ENCODE peak calls at places on chromosome 12, in ten cellular contexts. One of them, this sample, is unnamed.

GRCh38 chr12:111446631-111447570 is 41.2 kb downstream of the SH2B3 start:
- DNase-seq in A549: no peak
- DNase-seq in mammary epithelial cell: no peak
- DNase-seq in PC-3: no peak
- DNase-seq in upper lobe of left lung: no peak
- DNase-seq in hepatocyte: no peak
- DNase-seq in tibial artery: peak; percentile 61
- DNase-seq in CD8-positive, alpha-beta memory T cell: no peak
- DNase-seq in osteoblast: peak; percentile 25
- DNase-seq in ovary: no peak
- DNase-seq in this sample: no peak

GRCh38 chr12:47189753-47190152 is 110.0 kb upstream of the AMIGO2 start:
- DNase-seq in osteoblast: no peak
- DNase-seq in CD8-positive, alpha-beta memory T cell: no peak
- DNase-seq in upper lobe of left lung: no peak
- DNase-seq in A549: no peak
- DNase-seq in tibial artery: no peak
- DNase-seq in mammary epithelial cell: no peak
- DNase-seq in ovary: peak; percentile 59
- DNase-seq in hepatocyte: no peak
- DNase-seq in PC-3: no peak
- DNase-seq in this sample: no peak

GRCh38 chr12:99390707-99391106 is 256.8 kb upstream of the GARIN6 start:
- DNase-seq in A549: peak; percentile 6
- DNase-seq in mammary epithelial cell: no peak
- DNase-seq in upper lobe of left lung: no peak
- DNase-seq in hepatocyte: no peak
- DNase-seq in ovary: no peak
- DNase-seq in PC-3: peak; percentile 56
- DNase-seq in tibial artery: no peak
- DNase-seq in osteoblast: no peak
- DNase-seq in CD8-positive, alpha-beta memory T cell: no peak
- DNase-seq in this sample: no peak

GRCh38 chr12:4290011-4290790 is 16.6 kb downstream of the CCND2 start:
- DNase-seq in CD8-positive, alpha-beta memory T cell: no peak
- DNase-seq in mammary epithelial cell: no peak
- DNase-seq in osteoblast: no peak
- DNase-seq in ovary: no peak
- DNase-seq in hepatocyte: no peak
- DNase-seq in upper lobe of left lung: no peak
- DNase-seq in PC-3: no peak
- DNase-seq in tibial artery: peak; percentile 43
- DNase-seq in A549: no peak
- DNase-seq in this sample: no peak

GRCh38 chr12:55718020-55718419 is 2.2 kb upstream of the RDH5 start:
- DNase-seq in CD8-positive, alpha-beta memory T cell: no peak
- DNase-seq in ovary: no peak
- DNase-seq in PC-3: no peak
- DNase-seq in hepatocyte: no peak
- DNase-seq in mammary epithelial cell: no peak
- DNase-seq in upper lobe of left lung: no peak
- DNase-seq in A549: no peak
- DNase-seq in tibial artery: no peak
- DNase-seq in osteoblast: peak; percentile 78
- DNase-seq in this sample: no peak

GRCh38 chr12:113149361-113150150 is at the start of gene CFAP73:
- DNase-seq in CD8-positive, alpha-beta memory T cell: no peak
- DNase-seq in mammary epithelial cell: peak; percentile 78
- DNase-seq in PC-3: peak; percentile 56
- DNase-seq in hepatocyte: peak; percentile 91
- DNase-seq in upper lobe of left lung: peak; percentile 51
- DNase-seq in ovary: peak; percentile 66
- DNase-seq in A549: peak; percentile 82
- DNase-seq in tibial artery: no peak
- DNase-seq in osteoblast: peak; percentile 96
- DNase-seq in this sample: peak; percentile 63

GRCh38 chr12:22529281-22530060 is 14.9 kb downstream of the C2CD5 start:
- DNase-seq in PC-3: peak; percentile 55
- DNase-seq in mammary epithelial cell: peak; percentile 51
- DNase-seq in osteoblast: no peak
- DNase-seq in A549: peak; percentile 19
- DNase-seq in upper lobe of left lung: no peak
- DNase-seq in hepatocyte: peak; percentile 47
- DNase-seq in CD8-positive, alpha-beta memory T cell: no peak
- DNase-seq in ovary: no peak
- DNase-seq in tibial artery: no peak
- DNase-seq in this sample: no peak

GRCh38 chr12:6084261-6084968 is 40.1 kb downstream of the VWF start:
- DNase-seq in CD8-positive, alpha-beta memory T cell: no peak
- DNase-seq in mammary epithelial cell: peak; percentile 64
- DNase-seq in upper lobe of left lung: peak; percentile 28
- DNase-seq in A549: peak; percentile 46
- DNase-seq in tibial artery: peak; percentile 48
- DNase-seq in ovary: no peak
- DNase-seq in osteoblast: peak; percentile 76
- DNase-seq in PC-3: peak; percentile 86
- DNase-seq in hepatocyte: peak; percentile 81
- DNase-seq in this sample: no peak

DNA sequence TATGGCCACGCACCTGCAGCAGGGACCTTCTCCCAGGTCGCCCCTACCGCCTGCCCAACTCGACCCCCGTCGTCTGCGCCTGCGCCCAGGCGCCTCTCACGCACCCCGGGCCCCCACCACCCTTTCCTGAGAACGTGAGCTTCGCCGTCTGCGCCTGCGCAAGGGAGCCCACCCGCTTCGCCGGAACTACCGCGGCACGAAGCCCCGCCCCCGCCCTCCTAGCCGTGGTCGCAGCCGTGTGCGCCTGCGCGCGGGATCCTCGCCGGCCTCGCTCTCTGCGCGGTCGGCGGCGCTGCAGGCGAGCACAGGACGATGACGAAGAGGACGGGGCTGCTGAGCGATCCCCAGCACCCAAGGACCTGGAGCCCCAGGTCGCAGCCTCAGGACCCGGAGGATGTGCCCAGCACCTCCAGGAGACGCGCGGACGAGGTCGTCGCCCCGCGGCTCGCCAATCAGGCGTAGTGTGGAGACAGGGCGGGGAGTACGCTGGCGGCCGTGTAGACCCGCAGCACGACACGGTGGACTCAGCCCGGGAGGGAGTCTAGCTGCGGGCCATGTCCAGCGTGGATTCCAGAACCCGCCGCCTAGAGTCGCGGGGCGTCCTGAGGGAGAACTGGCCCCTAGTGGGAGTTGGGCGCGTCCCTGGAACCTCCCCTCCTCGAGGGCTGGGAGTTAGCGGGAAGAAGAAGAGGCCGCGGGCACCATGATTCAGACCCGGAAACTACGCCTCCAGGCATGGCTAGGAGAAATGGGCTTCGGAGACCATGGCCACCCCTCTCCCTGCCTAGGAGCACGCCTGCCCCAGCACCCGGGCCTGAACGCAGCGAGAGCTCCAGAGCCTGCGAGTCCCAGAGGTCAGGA is 1120.8 kb upstream of the TMEM132C start:
- DNase-seq in mammary epithelial cell: peak; percentile 46
- DNase-seq in ovary: peak; percentile 90
- DNase-seq in upper lobe of left lung: peak; percentile 55
- DNase-seq in osteoblast: peak; percentile 97
- DNase-seq in PC-3: no peak
- DNase-seq in A549: peak; percentile 68
- DNase-seq in tibial artery: no peak
- DNase-seq in CD8-positive, alpha-beta memory T cell: no peak
- DNase-seq in hepatocyte: no peak
- DNase-seq in this sample: peak; percentile 84
- H3K27ac ChIP-seq in mammary epithelial cell: peak overlapping the region; percentile 35
- H3K27ac ChIP-seq in ovary: no peak overlapping the region
- H3K27ac ChIP-seq in upper lobe of left lung: peak overlapping the region; percentile 80
- H3K27ac ChIP-seq in osteoblast: peak overlapping the region; percentile 77
- H3K27ac ChIP-seq in PC-3: no peak overlapping the region
- H3K27ac ChIP-seq in A549: peak overlapping the region; percentile 93
- H3K27ac ChIP-seq in tibial artery: no peak overlapping the region
- H3K27ac ChIP-seq in CD8-positive, alpha-beta memory T cell: peak overlapping the region; percentile 67
- H3K27ac ChIP-seq in hepatocyte: no peak overlapping the region
- H3K27ac ChIP-seq in this sample: peak overlapping the region; percentile 79

GRCh38 chr12:20150835-20151234 is 217.5 kb upstream of the PDE3A start:
- DNase-seq in hepatocyte: no peak
- DNase-seq in PC-3: peak; percentile 11
- DNase-seq in mammary epithelial cell: no peak
- DNase-seq in ovary: no peak
- DNase-seq in osteoblast: no peak
- DNase-seq in upper lobe of left lung: peak; percentile 20
- DNase-seq in A549: no peak
- DNase-seq in CD8-positive, alpha-beta memory T cell: no peak
- DNase-seq in tibial artery: no peak
- DNase-seq in this sample: no peak

GRCh38 chr12:20154060-20154459 is 214.3 kb upstream of the PDE3A start:
- DNase-seq in CD8-positive, alpha-beta memory T cell: no peak
- DNase-seq in A549: no peak
- DNase-seq in osteoblast: no peak
- DNase-seq in tibial artery: no peak
- DNase-seq in PC-3: no peak
- DNase-seq in upper lobe of left lung: no peak
- DNase-seq in mammary epithelial cell: no peak
- DNase-seq in hepatocyte: no peak
- DNase-seq in ovary: no peak
- DNase-seq in this sample: no peak

GRCh38 chr12:20144341-20144740 is 224.0 kb upstream of the PDE3A start:
- DNase-seq in upper lobe of left lung: no peak
- DNase-seq in mammary epithelial cell: no peak
- DNase-seq in osteoblast: no peak
- DNase-seq in tibial artery: no peak
- DNase-seq in CD8-positive, alpha-beta memory T cell: no peak
- DNase-seq in ovary: no peak
- DNase-seq in A549: no peak
- DNase-seq in hepatocyte: no peak
- DNase-seq in PC-3: no peak
- DNase-seq in this sample: no peak

GRCh38 chr12:20142956-20143355 is 225.4 kb upstream of the PDE3A start:
- DNase-seq in osteoblast: no peak
- DNase-seq in tibial artery: no peak
- DNase-seq in CD8-positive, alpha-beta memory T cell: no peak
- DNase-seq in mammary epithelial cell: no peak
- DNase-seq in ovary: no peak
- DNase-seq in hepatocyte: peak; percentile 17
- DNase-seq in upper lobe of left lung: no peak
- DNase-seq in PC-3: no peak
- DNase-seq in A549: no peak
- DNase-seq in this sample: no peak

DNA sequence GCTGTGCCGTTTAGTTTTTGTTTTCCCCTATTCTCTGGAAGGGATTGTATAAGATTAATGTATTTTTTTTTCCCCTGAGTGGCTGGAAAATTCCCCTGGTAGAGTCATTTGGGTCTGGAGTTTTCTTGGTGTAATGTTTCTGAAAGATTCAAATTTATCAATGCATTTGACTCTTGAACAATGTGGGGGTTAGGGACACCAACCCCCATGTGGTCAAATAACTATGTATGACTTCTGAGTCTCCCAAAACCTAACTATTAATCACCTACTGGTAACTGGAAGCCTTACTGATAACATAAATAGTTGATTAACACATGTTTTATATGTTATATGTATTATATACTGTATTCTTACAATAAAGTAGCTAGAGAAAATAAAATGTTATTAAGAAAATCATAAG is 220.1 kb upstream of the PDE3A start:
- DNase-seq in CD8-positive, alpha-beta memory T cell: no peak
- DNase-seq in osteoblast: no peak
- DNase-seq in mammary epithelial cell: no peak
- DNase-seq in hepatocyte: no peak
- DNase-seq in upper lobe of left lung: no peak
- DNase-seq in tibial artery: no peak
- DNase-seq in ovary: no peak
- DNase-seq in A549: no peak
- DNase-seq in PC-3: no peak
- DNase-seq in this sample: no peak
- H3K4me1 ChIP-seq in CD8-positive, alpha-beta memory T cell: no peaks in the 10 kb centered on the region
- H3K4me1 ChIP-seq in osteoblast: no peaks in the 10 kb centered on the region
- H3K4me1 ChIP-seq in mammary epithelial cell: no peaks in the 10 kb centered on the region
- H3K4me1 ChIP-seq in hepatocyte: peaks cover 6% of the 10 kb centered on the region
- H3K4me1 ChIP-seq in upper lobe of left lung: no peaks in the 10 kb centered on the region
- H3K4me1 ChIP-seq in tibial artery: peaks cover 18% of the 10 kb centered on the region
- H3K4me1 ChIP-seq in ovary: no peaks in the 10 kb centered on the region
- H3K4me1 ChIP-seq in A549: no peaks in the 10 kb centered on the region
- H3K4me1 ChIP-seq in PC-3: no peaks in the 10 kb centered on the region
- H3K4me1 ChIP-seq in this sample: no peaks in the 10 kb centered on the region

GRCh38 chr12:34097213-34097612 is 74.9 kb downstream of the ALG10 start:
- DNase-seq in mammary epithelial cell: no peak
- DNase-seq in A549: no peak
- DNase-seq in upper lobe of left lung: no peak
- DNase-seq in ovary: no peak
- DNase-seq in hepatocyte: no peak
- DNase-seq in PC-3: no peak
- DNase-seq in CD8-positive, alpha-beta memory T cell: no peak
- DNase-seq in tibial artery: no peak
- DNase-seq in osteoblast: no peak
- DNase-seq in this sample: no peak
- H3K27ac ChIP-seq in mammary epithelial cell: no peak overlapping the region
- H3K27ac ChIP-seq in A549: no peak overlapping the region
- H3K27ac ChIP-seq in upper lobe of left lung: no peak overlapping the region
- H3K27ac ChIP-seq in ovary: no peak overlapping the region
- H3K27ac ChIP-seq in hepatocyte: no peak overlapping the region
- H3K27ac ChIP-seq in PC-3: no peak overlapping the region
- H3K27ac ChIP-seq in CD8-positive, alpha-beta memory T cell: no peak overlapping the region
- H3K27ac ChIP-seq in tibial artery: no peak overlapping the region
- H3K27ac ChIP-seq in osteoblast: no peak overlapping the region
- H3K27ac ChIP-seq in this sample: no peak overlapping the region

GRCh38 chr12:53061404-53062010 is 11.6 kb downstream of the TNS2 start:
- DNase-seq in hepatocyte: peak; percentile 69
- DNase-seq in upper lobe of left lung: peak; percentile 82
- DNase-seq in ovary: peak; percentile 67
- DNase-seq in PC-3: peak; percentile 87
- DNase-seq in mammary epithelial cell: no peak
- DNase-seq in osteoblast: peak; percentile 48
- DNase-seq in tibial artery: peak; percentile 72
- DNase-seq in A549: peak; percentile 55
- DNase-seq in CD8-positive, alpha-beta memory T cell: no peak
- DNase-seq in this sample: no peak

GRCh38 chr12:53063708-53064612 is 14.1 kb downstream of the TNS2 start:
- DNase-seq in PC-3: no peak
- DNase-seq in mammary epithelial cell: no peak
- DNase-seq in CD8-positive, alpha-beta memory T cell: no peak
- DNase-seq in ovary: peak; percentile 79
- DNase-seq in osteoblast: peak; percentile 97
- DNase-seq in hepatocyte: peak; percentile 15
- DNase-seq in upper lobe of left lung: no peak
- DNase-seq in A549: no peak
- DNase-seq in tibial artery: peak; percentile 95
- DNase-seq in this sample: peak; percentile 47

GRCh38 chr12:53062977-53063707 is 13.3 kb downstream of the TNS2 start:
- DNase-seq in upper lobe of left lung: no peak
- DNase-seq in hepatocyte: no peak
- DNase-seq in osteoblast: no peak
- DNase-seq in tibial artery: peak; percentile 72
- DNase-seq in ovary: peak; percentile 47
- DNase-seq in mammary epithelial cell: no peak
- DNase-seq in PC-3: no peak
- DNase-seq in CD8-positive, alpha-beta memory T cell: no peak
- DNase-seq in A549: no peak
- DNase-seq in this sample: no peak

GRCh38 chr12:53060721-53061276 is 10.9 kb downstream of the TNS2 start:
- DNase-seq in upper lobe of left lung: no peak
- DNase-seq in tibial artery: peak; percentile 80
- DNase-seq in osteoblast: peak; percentile 75
- DNase-seq in CD8-positive, alpha-beta memory T cell: no peak
- DNase-seq in A549: no peak
- DNase-seq in PC-3: no peak
- DNase-seq in hepatocyte: peak; percentile 19
- DNase-seq in mammary epithelial cell: no peak
- DNase-seq in ovary: peak; percentile 69
- DNase-seq in this sample: no peak

GRCh38 chr12:53062011-53062961 is 12.4 kb downstream of the TNS2 start:
- DNase-seq in PC-3: no peak
- DNase-seq in ovary: peak; percentile 52
- DNase-seq in CD8-positive, alpha-beta memory T cell: no peak
- DNase-seq in osteoblast: peak; percentile 83
- DNase-seq in hepatocyte: no peak
- DNase-seq in upper lobe of left lung: no peak
- DNase-seq in A549: no peak
- DNase-seq in mammary epithelial cell: no peak
- DNase-seq in tibial artery: peak; percentile 72
- DNase-seq in this sample: no peak
- H3K4me1 ChIP-seq in PC-3: peaks cover 32% of the 10 kb centered on the region
- H3K4me1 ChIP-seq in ovary: peaks cover 20% of the 10 kb centered on the region
- H3K4me1 ChIP-seq in CD8-positive, alpha-beta memory T cell: peaks cover 7% of the 10 kb centered on the region
- H3K4me1 ChIP-seq in osteoblast: peaks cover 43% of the 10 kb centered on the region
- H3K4me1 ChIP-seq in hepatocyte: peaks cover 7% of the 10 kb centered on the region
- H3K4me1 ChIP-seq in upper lobe of left lung: peaks cover 48% of the 10 kb centered on the region
- H3K4me1 ChIP-seq in A549: peaks cover 43% of the 10 kb centered on the region
- H3K4me1 ChIP-seq in mammary epithelial cell: peaks cover 5% of the 10 kb centered on the region
- H3K4me1 ChIP-seq in tibial artery: peaks cover 81% of the 10 kb centered on the region
- H3K4me1 ChIP-seq in this sample: peaks cover 81% of the 10 kb centered on the region